ENCODE peak calls at places on chromosomes 6 and 20, in six cellular contexts. K is heart left ventricle, G is Peyer's patch, A is stomach, N is breast epithelium, Y is uterus. V is an unnamed sample.

GRCh38 chr6:23414204-23414501 is 711.9 kb upstream of the NRSN1 start:
- DNase-seq in G (no peak), N (no peak), A (no peak), K (no peak), Y (no peak), V (no peak)

GRCh38 chr20:53580376-53581111 is 13.1 kb downstream of the ZNF217 start:
- DNase-seq in K (no peak), Y (no peak), G (no peak), N (no peak), A (peak; percentile 19), V (no peak)

GRCh38 chr6:98657764-98658163 is 176.6 kb upstream of the POU3F2 start:
- DNase-seq in A (no peak), K (no peak), Y (no peak), N (no peak), G (no peak), V (no peak)

GRCh38 chr6:27736686-27737085 is 175.5 kb downstream of the OR2B2 start:
- DNase-seq in G (no peak), K (no peak), A (no peak), N (no peak), Y (no peak), V (no peak)

GRCh38 chr20:31641391-31641790 is 3.7 kb downstream of the COX4I2 start:
- DNase-seq in N (no peak), A (no peak), Y (no peak), K (no peak), G (no peak), V (no peak)

GRCh38 chr20:39876974-39877615 is 811.9 kb downstream of the MAFB start:
- DNase-seq in N (no peak), G (no peak), K (no peak), Y (no peak), A (no peak), V (no peak)

GRCh38 chr6:20254295-20254694 is 42.0 kb upstream of the MBOAT1 start:
- DNase-seq in Y (no peak), K (no peak), G (no peak), A (no peak), N (no peak), V (no peak)

GRCh38 chr6:38755874-38756273 is 40.8 kb downstream of the DNAH8 start:
- DNase-seq in N (no peak), A (no peak), K (no peak), G (no peak), Y (no peak), V (no peak)

GRCh38 chr6:158631678-158632537 is 12.6 kb downstream of the DYNLT1 start:
- DNase-seq in Y (peak; percentile 61), K (peak; percentile 81), G (no peak), A (peak; percentile 74), N (no peak), V (peak; percentile 82)

GRCh38 chr6:158046201-158047119 is 64.8 kb downstream of the SYNJ2 start:
- DNase-seq in N (no peak), Y (no peak), G (no peak), K (no peak), A (no peak), V (no peak)

GRCh38 chr6:128479991-128480390 is 40.4 kb downstream of the PTPRK start:
- DNase-seq in N (no peak), Y (no peak), K (no peak), A (no peak), G (no peak), V (no peak)

GRCh38 chr6:138231399-138231886 is 13.2 kb upstream of the PBOV1 start:
- DNase-seq in A (peak; percentile 63), G (no peak), N (no peak), Y (no peak), K (no peak), V (no peak)

GRCh38 chr20:57818418-57818817 is 108.6 kb upstream of the PMEPA1 start:
- DNase-seq in A (no peak), G (no peak), K (no peak), Y (no peak), N (no peak), V (peak; percentile 4)

GRCh38 chr6:108781419-108782110 is 66.7 kb upstream of the ARMC2 start:
- DNase-seq in A (no peak), Y (peak; percentile 32), N (no peak), G (no peak), K (no peak), V (no peak)

GRCh38 chr6:81049425-81050042 is 702.9 kb downstream of the TENT5A start:
- DNase-seq in A (no peak), K (no peak), N (no peak), Y (no peak), G (no peak), V (no peak)

GRCh38 chr6:26234421-26235239 is 130.4 kb upstream of the BTN3A2 start:
- DNase-seq in A (peak; percentile 66), K (peak; percentile 48), N (peak; percentile 80), Y (peak; percentile 75), G (peak; percentile 85), V (peak; percentile 73)

GRCh38 chr6:34339971-34340370 is 52.5 kb downstream of the NUDT3 start:
- DNase-seq in Y (no peak), G (no peak), A (no peak), N (no peak), K (no peak), V (no peak)

GRCh38 chr6:16817594-16817993 is 56.3 kb upstream of the ATXN1 start:
- DNase-seq in A (no peak), K (no peak), Y (no peak), N (no peak), G (no peak), V (no peak)

GRCh38 chr20:20553534-20553933 is 158.9 kb downstream of the RALGAPA2 start:
- DNase-seq in G (no peak), A (no peak), N (no peak), K (no peak), Y (no peak), V (no peak)

GRCh38 chr6:90895299-90896164 is 308.7 kb upstream of the MAP3K7 start:
- DNase-seq in G (no peak), A (no peak), Y (no peak), K (no peak), N (no peak), V (no peak)

GRCh38 chr20:34500823-34501222 is 15.4 kb upstream of the DYNLRB1 start:
- DNase-seq in Y (no peak), A (no peak), N (no peak), G (no peak), K (no peak), V (no peak)

GRCh38 chr6:135922746-135923145 is 71.2 kb downstream of the PDE7B start:
- DNase-seq in N (no peak), G (no peak), A (no peak), Y (peak; percentile 79), K (peak; percentile 52), V (no peak)

GRCh38 chr6:135972120-135972519 is 120.6 kb downstream of the PDE7B start:
- DNase-seq in A (no peak), Y (no peak), G (no peak), N (no peak), K (no peak), V (no peak)

GRCh38 chr20:13006825-13007224 is 1.9 kb upstream of the SPTLC3 start:
- DNase-seq in A (no peak), N (no peak), Y (no peak), K (no peak), G (no peak), V (no peak)

GRCh38 chr20:51529027-51529749 is 13.3 kb downstream of the NFATC2 start:
- DNase-seq in A (no peak), G (peak; percentile 44), K (no peak), N (no peak), Y (no peak), V (no peak)

GRCh38 chr6:3194535-3195376 is 32.7 kb downstream of the TUBB2B start:
- DNase-seq in Y (no peak), K (peak; percentile 50), N (no peak), A (no peak), G (no peak), V (peak; percentile 12)

GRCh38 chr6:144578385-144579350 is 293.5 kb downstream of the UTRN start:
- DNase-seq in Y (no peak), K (no peak), A (no peak), N (no peak), G (no peak), V (peak; percentile 39)

GRCh38 chr20:47124235-47124717 is 229.6 kb downstream of the EYA2 start:
- DNase-seq in N (peak; percentile 56), Y (no peak), G (no peak), K (no peak), A (no peak), V (no peak)

GRCh38 chr6:118808794-118809668 is 84.9 kb upstream of the ASF1A start:
- DNase-seq in A (no peak), Y (no peak), G (no peak), K (no peak), N (no peak), V (no peak)

GRCh38 chr6:11493979-11494378 is 43.6 kb upstream of the TMEM170B start:
- DNase-seq in K (no peak), G (no peak), N (no peak), A (no peak), Y (no peak), V (no peak)

GRCh38 chr6:154888896-154889295 is 106.2 kb upstream of the TIAM2 start:
- DNase-seq in G (no peak), A (no peak), Y (no peak), K (no peak), N (no peak), V (no peak)

GRCh38 chr6:12336121-12336971 is 46.2 kb downstream of the EDN1 start:
- DNase-seq in Y (no peak), N (no peak), G (no peak), K (no peak), A (no peak), V (no peak)

DNA sequence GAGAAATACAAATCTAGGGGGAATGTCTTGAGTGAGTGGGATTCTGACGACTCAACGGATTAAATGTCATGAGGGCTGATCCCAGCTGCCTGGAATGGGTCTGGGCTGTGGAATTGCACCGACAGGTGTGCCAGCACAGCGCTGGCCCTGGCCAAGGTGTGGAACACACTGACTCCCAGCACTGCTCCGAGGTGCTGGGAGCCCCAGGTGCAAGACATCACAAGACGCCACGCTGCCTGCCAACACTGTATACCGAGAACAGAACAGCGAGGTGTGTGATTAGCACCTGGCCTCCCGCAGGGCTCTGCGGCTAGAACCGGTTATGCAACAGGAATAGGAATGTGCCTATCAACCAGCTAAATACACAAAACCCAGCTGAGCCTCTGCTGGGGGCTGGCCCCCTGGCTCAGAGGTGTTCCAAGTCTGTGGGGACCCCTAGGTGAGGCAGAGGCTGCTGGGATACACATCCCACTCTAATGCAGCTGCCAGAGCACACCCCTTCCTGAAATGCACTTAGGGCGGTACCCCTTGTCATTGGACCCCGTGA is 24.8 kb upstream of the APMAP start:
- DNase-seq in K (peak; percentile 15), A (peak; percentile 98), G (no peak), N (peak; percentile 94), Y (no peak), V (no peak)
- H3K36me3 ChIP-seq in K (peaks cover 90% of the 10 kb centered on the region), A (peaks cover 61% of the 10 kb centered on the region), G (no peaks in the 10 kb centered on the region), N (peaks cover 12% of the 10 kb centered on the region), Y (no peaks in the 10 kb centered on the region), V (peaks cover 22% of the 10 kb centered on the region)

GRCh38 chr20:54711061-54711460 is 235.7 kb downstream of the DOK5 start:
- DNase-seq in Y (no peak), K (no peak), A (no peak), G (no peak), N (no peak), V (no peak)
- TF ChIP-seq POLR2A in Y (no peak), K (no peak), A (no peak), G (no peak), N (no peak), V (no peak)

GRCh38 chr20:54618412-54618811 is 143.0 kb downstream of the DOK5 start:
- DNase-seq in Y (no peak), N (no peak), K (no peak), G (no peak), A (no peak), V (no peak)
- H3K36me3 ChIP-seq in Y (no peaks in the 10 kb centered on the region), N (no peaks in the 10 kb centered on the region), K (no peaks in the 10 kb centered on the region), G (no peaks in the 10 kb centered on the region), A (no peaks in the 10 kb centered on the region), V (no peaks in the 10 kb centered on the region)

GRCh38 chr20:62161347-62161746 is 17.8 kb downstream of the SS18L1 start:
- DNase-seq in K (no peak), N (peak; percentile 60), A (no peak), G (no peak), Y (no peak), V (no peak)
- TF ChIP-seq POLR2A in K (no peak), N (no peak), A (no peak), G (no peak), Y (no peak), V (no peak)

V was measured in adrenal gland.